ENCODE peak calls at places on chromosome 6, in seven cellular contexts. E is AG09309, F is fibroblast of mammary gland, N is NCI-H1930, J is Calu3, S is lung microvascular endothelial cell, I is COR-L47. G is an unnamed sample.

GRCh38 chr6:52364480-52365166 is 2.7 kb downstream of the PAQR8 start:
- DNase-seq in E (no peak), J (no peak), N (no peak), S (no peak), F (no peak), I (no peak), G (no peak)

GRCh38 chr6:153790881-153791473 is 248.1 kb upstream of the OPRM1 start:
- DNase-seq in I (peak), F (peak), J (no peak), S (peak), E (no peak), N (no peak), G (no peak)

GRCh38 chr6:15642276-15642675 is 20.6 kb downstream of the DTNBP1 start:
- DNase-seq in N (no peak), E (no peak), J (no peak), S (no peak), I (no peak), F (no peak), G (no peak)

GRCh38 chr6:39927159-39927558 is 7.1 kb downstream of the MOCS1 start:
- DNase-seq in I (no peak), E (no peak), F (peak), S (no peak), N (no peak), J (peak), G (no peak)

GRCh38 chr6:91242614-91242949 is 655.7 kb upstream of the MAP3K7 start:
- DNase-seq in I (no peak), E (no peak), F (no peak), J (no peak), S (no peak), N (no peak), G (no peak)

GRCh38 chr6:27592481-27593199 is 119.7 kb upstream of the ZNF184 start:
- DNase-seq in N (peak), J (peak), I (no peak), E (no peak), S (no peak), F (peak), G (no peak)

GRCh38 chr6:35371494-35372262 is 29.3 kb downstream of the PPARD start:
- DNase-seq in J (no peak), I (no peak), E (no peak), F (no peak), S (no peak), N (no peak), G (no peak)

GRCh38 chr6:55841341-55841740 is 34.0 kb downstream of the BMP5 start:
- DNase-seq in N (no peak), F (no peak), J (no peak), E (no peak), S (no peak), I (no peak), G (no peak)

GRCh38 chr6:151075527-151075926 is 164.2 kb upstream of the AKAP12 start:
- DNase-seq in I (no peak), J (no peak), E (no peak), S (no peak), F (peak), N (no peak), G (no peak)

GRCh38 chr6:33676416-33677152 is 34.9 kb downstream of the UQCC2 start:
- DNase-seq in E (no peak), S (no peak), F (no peak), N (no peak), I (no peak), J (no peak), G (no peak)

GRCh38 chr6:112269165-112269564 is 14.8 kb upstream of the LAMA4 start:
- DNase-seq in E (no peak), F (peak), N (no peak), S (peak), J (no peak), I (no peak), G (no peak)

GRCh38 chr6:142284419-142284818 is 17.4 kb upstream of the ADGRG6 start:
- DNase-seq in I (no peak), E (no peak), N (no peak), F (no peak), S (no peak), J (no peak), G (no peak)

GRCh38 chr6:12656841-12657435 is 59.6 kb upstream of the PHACTR1 start:
- DNase-seq in I (no peak), S (no peak), N (no peak), J (no peak), F (no peak), E (no peak), G (no peak)

GRCh38 chr6:106907754-106908153 is 66.8 kb downstream of the CD24 start:
- DNase-seq in J (no peak), I (no peak), F (no peak), N (no peak), E (no peak), S (no peak), G (no peak)

GRCh38 chr6:138211601-138212000 is 6.7 kb downstream of the PBOV1 start:
- DNase-seq in F (no peak), S (no peak), E (no peak), I (no peak), N (no peak), J (no peak), G (no peak)